ENCODE peak calls at places on chromosomes 1 and 21, in six cellular contexts. E is stimulated activated CD8-positive, alpha-beta memory T cell treated with anti-CD3 and anti-CD28 coated beads, Interleukin-4, amount 100 ng/mL, for 1 hour; Z is left cardiac atrium; B is substantia nigra; P is left lung; H is cardiac muscle cell. Y is an unnamed sample.
A peak's percentile ranks its signal among the peaks of the same experiment; 100 is the strongest.

GRCh38 chr21:42321845-42322244 is 6.6 kb upstream of the TFF3 start:
- DNase-seq in E (no peak), Z (no peak), B (no peak), P (no peak), H (no peak), Y (no peak)

GRCh38 chr1:218425647-218426342 is 80.7 kb downstream of the TGFB2 start:
- DNase-seq in E (no peak), Z (no peak), B (no peak), P (no peak), H (no peak), Y (no peak)

GRCh38 chr1:39110325-39110851 is 84.2 kb downstream of the NDUFS5 start:
- DNase-seq in E (no peak), Z (peak; percentile 30), B (no peak), P (peak; percentile 42), H (no peak), Y (no peak)

GRCh38 chr21:42161957-42162681 is 56.8 kb upstream of the ABCG1 start:
- DNase-seq in E (no peak), Z (no peak), B (no peak), P (no peak), H (no peak), Y (no peak)

GRCh38 chr21:26140185-26140584 is 30.4 kb downstream of the APP start:
- DNase-seq in E (no peak), Z (peak; percentile 69), B (no peak), P (peak; percentile 52), H (no peak), Y (no peak)

GRCh38 chr21:37568916-37569315 is 202.3 kb downstream of the DYRK1A start:
- DNase-seq in E (no peak), Z (no peak), B (no peak), P (no peak), H (no peak), Y (no peak)

GRCh38 chr1:67332653-67333529 is 25.2 kb downstream of the IL12RB2 start:
- DNase-seq in E (no peak), Z (no peak), B (no peak), P (no peak), H (no peak), Y (no peak)

GRCh38 chr1:208113036-208113435 is 131.1 kb downstream of the PLXNA2 start:
- DNase-seq in E (no peak), Z (no peak), B (no peak), P (no peak), H (no peak), Y (no peak)

GRCh38 chr1:38452246-38452645 is 405.7 kb upstream of the POU3F1 start:
- DNase-seq in E (no peak), Z (no peak), B (no peak), P (no peak), H (no peak), Y (no peak)

GRCh38 chr1:29193879-29194455 is 12.3 kb upstream of the SRSF4 start:
- DNase-seq in E (no peak), Z (no peak), B (no peak), P (peak; percentile 13), H (no peak), Y (no peak)

GRCh38 chr1:94646151-94646643 is 104.6 kb upstream of the F3 start:
- DNase-seq in E (no peak), Z (no peak), B (no peak), P (no peak), H (no peak), Y (no peak)

GRCh38 chr21:16532841-16533240 is 803.1 kb downstream of the USP25 start:
- DNase-seq in E (no peak), Z (no peak), B (no peak), P (no peak), H (no peak), Y (no peak)

GRCh38 chr1:214920337-214920736 is 162.2 kb upstream of the KCNK2 start:
- DNase-seq in E (no peak), Z (no peak), B (no peak), P (no peak), H (no peak), Y (no peak)

GRCh38 chr1:228415853-228416216 is 826 bp downstream of the TRIM17 start:
- DNase-seq in E (no peak), Z (no peak), B (no peak), P (peak; percentile 31), H (no peak), Y (no peak)

GRCh38 chr1:35369922-35370671 is 101.6 kb downstream of the ZMYM4 start:
- DNase-seq in E (no peak), Z (peak; percentile 82), B (peak; percentile 18), P (no peak), H (no peak), Y (peak; percentile 37)

GRCh38 chr1:47561523-47562007 is 123.7 kb downstream of the FOXD2 start:
- DNase-seq in E (no peak), Z (no peak), B (no peak), P (no peak), H (no peak), Y (no peak)

GRCh38 chr1:235939488-235939775 is 72.7 kb upstream of the LYST start:
- DNase-seq in E (no peak), Z (no peak), B (no peak), P (no peak), H (no peak), Y (no peak)

GRCh38 chr1:65820983-65821382 is 28.3 kb downstream of the PDE4B start:
- DNase-seq in E (no peak), Z (no peak), B (no peak), P (no peak), H (no peak), Y (no peak)

GRCh38 chr1:38476111-38476783 is 383.3 kb downstream of the RRAGC start:
- DNase-seq in E (no peak), Z (no peak), B (peak; percentile 8), P (peak; percentile 53), H (peak; percentile 63), Y (no peak)

GRCh38 chr1:15958788-15959187 is 17.1 kb downstream of the ZBTB17 start:
- DNase-seq in E (no peak), Z (no peak), B (no peak), P (no peak), H (no peak), Y (no peak)

GRCh38 chr21:26072891-26073615 is 97.5 kb downstream of the APP start:
- DNase-seq in E (no peak), Z (no peak), B (no peak), P (no peak), H (no peak), Y (no peak)

GRCh38 chr1:93148001-93148400 is 32.2 kb downstream of the TMED5 start:
- DNase-seq in E (no peak), Z (no peak), B (no peak), P (no peak), H (no peak), Y (no peak)

GRCh38 chr1:43783096-43783670 is 75.8 kb downstream of the ST3GAL3 start:
- DNase-seq in E (no peak), Z (no peak), B (no peak), P (no peak), H (no peak), Y (no peak)

GRCh38 chr1:189899686-189900495 is 577.8 kb downstream of the BRINP3 start:
- DNase-seq in E (no peak), Z (no peak), B (no peak), P (no peak), H (no peak), Y (no peak)

GRCh38 chr1:109762821-109763645 is 690 bp downstream of the EPS8L3 start:
- DNase-seq in E (no peak), Z (peak; percentile 15), B (no peak), P (peak; percentile 31), H (no peak), Y (no peak)

GRCh38 chr1:153976819-153977249 is 640 bp downstream of the JTB start:
- DNase-seq in E (no peak), Z (no peak), B (no peak), P (no peak), H (no peak), Y (no peak)

GRCh38 chr1:62401034-62401433 is 35.8 kb upstream of the USP1 start:
- DNase-seq in E (no peak), Z (no peak), B (no peak), P (no peak), H (no peak), Y (no peak)

GRCh38 chr1:181101581-181102226 is 13.2 kb downstream of the IER5 start:
- DNase-seq in E (no peak), Z (no peak), B (no peak), P (no peak), H (no peak), Y (no peak)

GRCh38 chr1:72284084-72284397 is 1.7 kb upstream of the NEGR1 start:
- DNase-seq in E (no peak), Z (no peak), B (no peak), P (no peak), H (no peak), Y (no peak)

GRCh38 chr1:227947678-227948492 is at the start of gene WNT9A:
- DNase-seq in E (no peak), Z (peak; percentile 62), B (no peak), P (no peak), H (peak; percentile 92), Y (no peak)

GRCh38 chr1:222654849-222655248 is 37.0 kb downstream of the MIA3 start:
- DNase-seq in E (peak; percentile 32), Z (peak; percentile 31), B (no peak), P (peak; percentile 56), H (no peak), Y (no peak)

GRCh38 chr21:34166468-34166867 is 93.1 kb downstream of the MRPS6 start:
- DNase-seq in E (no peak), Z (no peak), B (no peak), P (no peak), H (no peak), Y (no peak)

GRCh38 chr1:184910596-184910995 is 63.7 kb downstream of the NIBAN1 start:
- DNase-seq in E (no peak), Z (peak; percentile 78), B (no peak), P (no peak), H (no peak), Y (no peak)

GRCh38 chr1:21568006-21568746 is 59.0 kb downstream of the ALPL start:
- DNase-seq in E (no peak), Z (no peak), B (no peak), P (no peak), H (no peak), Y (no peak)

GRCh38 chr1:150162862-150163706 is 13.4 kb downstream of the PLEKHO1 start:
- DNase-seq in E (no peak), Z (peak; percentile 87), B (peak; percentile 33), P (peak; percentile 91), H (peak; percentile 95), Y (no peak)

GRCh38 chr1:119647228-119647733 is 785 bp downstream of the ZNF697 start:
- DNase-seq in E (no peak), Z (no peak), B (no peak), P (peak; percentile 52), H (peak; percentile 7), Y (no peak)

GRCh38 chr1:198893141-198893540 is 254.3 kb downstream of the PTPRC start:
- DNase-seq in E (no peak), Z (no peak), B (no peak), P (no peak), H (no peak), Y (no peak)

GRCh38 chr1:220604921-220605320 is 77.0 kb downstream of the MARK1 start:
- DNase-seq in E (no peak), Z (no peak), B (no peak), P (no peak), H (no peak), Y (no peak)

Y was measured in C1 segment of cervical spinal cord.